ENCODE peak calls at places on chromosomes 11 and 22, in four cellular contexts. Y is neuronal stem cell, J is heart left ventricle, W is fibroblast of lung. D is an unnamed sample. For H3K27me3, the result is how much of the 10 kb centered on the place peaks cover.

GRCh38 chr22:35380537-35381423 is at the start of gene HMOX1:
- DNase-seq in W (peak), J (peak), Y (peak), D (peak)

GRCh38 chr11:29272019-29272654 is 744.7 kb downstream of the KCNA4 start:
- DNase-seq in J (no peak), W (peak), Y (no peak), D (peak)

GRCh38 chr22:38187413-38188212 is 6.0 kb upstream of the PLA2G6 start:
- DNase-seq in Y (no peak), J (no peak), W (no peak), D (peak)

GRCh38 chr11:75524576-75525432 is 937 bp downstream of the GDPD5 start:
- DNase-seq in W (peak), J (no peak), Y (peak), D (peak)

GRCh38 chr11:113690619-113691569 is 15.2 kb downstream of the TMPRSS5 start:
- DNase-seq in Y (peak), J (no peak), W (peak), D (peak)

GRCh38 chr11:19472679-19473078 is 231.9 kb upstream of the E2F8 start:
- DNase-seq in Y (no peak), W (no peak), J (no peak), D (no peak)

GRCh38 chr11:76801205-76801604 is 18.0 kb downstream of the TSKU start:
- DNase-seq in Y (no peak), J (no peak), W (no peak), D (no peak)

GRCh38 chr11:16778286-16778685 is 39.8 kb downstream of the C11orf58 start:
- DNase-seq in J (no peak), W (no peak), Y (no peak), D (no peak)

GRCh38 chr11:10456519-10456918 is 1.5 kb downstream of the AMPD3 start:
- DNase-seq in Y (no peak), J (no peak), W (no peak), D (no peak)

GRCh38 chr11:86869966-86870570 is 69.7 kb downstream of the PRSS23 start:
- DNase-seq in W (peak), Y (peak), J (peak), D (peak)

GRCh38 chr11:114340311-114341131 is 44.3 kb downstream of the NNMT start:
- DNase-seq in W (peak), Y (peak), J (peak), D (peak)

GRCh38 chr11:60809691-60810090 is 24.6 kb downstream of the MS4A10 start:
- DNase-seq in W (no peak), J (no peak), Y (no peak), D (no peak)

DNA sequence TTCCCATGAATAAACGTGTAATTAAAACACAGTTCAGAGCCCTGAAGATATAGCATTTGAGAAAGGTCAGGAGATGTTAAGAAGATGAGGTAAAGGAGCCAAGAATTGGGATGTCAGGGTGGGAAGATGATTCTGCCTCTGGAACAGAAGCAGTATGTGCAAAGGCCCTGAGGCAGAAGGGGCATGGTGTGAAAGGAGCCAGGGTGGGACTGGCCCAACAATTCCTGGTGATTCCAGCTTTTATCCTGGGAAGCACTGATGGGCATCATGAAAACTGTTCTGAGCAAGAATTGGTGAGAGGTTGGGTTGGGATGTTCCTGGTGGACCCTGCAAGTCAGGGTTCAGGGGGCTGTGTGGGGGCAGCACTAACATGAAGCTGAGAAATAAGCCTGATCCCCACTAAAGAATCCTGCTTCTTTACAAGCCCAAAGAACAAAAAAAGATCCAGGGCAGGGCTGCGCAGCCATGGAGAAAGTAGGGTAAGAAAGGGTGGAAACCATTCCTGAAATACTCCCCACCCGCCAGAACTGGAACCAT is 2.5 kb upstream of the FXYD6 start:
- DNase-seq in J (no peak), Y (no peak), W (no peak), D (no peak)
- H3K27me3 ChIP-seq in J (under half), Y (under half), W (under half), D (half or more)

GRCh38 chr11:24705474-24705873 is 208.6 kb downstream of the LUZP2 start:
- DNase-seq in Y (no peak), W (no peak), J (no peak), D (no peak)
- H3K27me3 ChIP-seq in Y (under half), W (under half), J (under half), D (under half)

GRCh38 chr11:45625611-45626010 is 39.8 kb downstream of the CHST1 start:
- DNase-seq in J (no peak), Y (no peak), W (no peak), D (no peak)
- H3K27me3 ChIP-seq in J (under half), Y (under half), W (under half), D (under half)

GRCh38 chr22:30073743-30074142 is 6.5 kb upstream of the HORMAD2 start:
- DNase-seq in Y (no peak), W (no peak), J (no peak), D (no peak)
- H3K27me3 ChIP-seq in Y (under half), W (under half), J (under half), D (under half)

DNA sequence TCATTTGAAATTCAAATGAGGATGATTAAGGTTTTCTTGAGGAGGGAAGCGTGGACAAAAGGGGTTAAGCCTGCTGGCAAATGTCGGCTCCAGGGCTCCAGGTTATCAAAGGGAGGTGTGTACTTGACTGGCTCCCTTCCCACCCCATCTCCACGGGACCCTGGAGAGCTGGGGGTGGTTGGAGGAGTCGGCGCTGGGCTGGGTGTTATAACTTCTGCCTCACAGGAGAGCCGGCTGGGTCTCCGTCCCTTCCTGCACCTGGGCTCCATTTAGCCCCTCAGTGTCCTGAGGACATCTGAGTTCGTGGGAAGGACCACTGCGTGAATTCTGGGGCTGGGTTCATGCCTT is 15.6 kb downstream of the POU2F3 start:
- DNase-seq in W (no peak), Y (no peak), J (no peak), D (no peak)
- H3K27me3 ChIP-seq in W (under half), Y (under half), J (under half), D (half or more)

DNA sequence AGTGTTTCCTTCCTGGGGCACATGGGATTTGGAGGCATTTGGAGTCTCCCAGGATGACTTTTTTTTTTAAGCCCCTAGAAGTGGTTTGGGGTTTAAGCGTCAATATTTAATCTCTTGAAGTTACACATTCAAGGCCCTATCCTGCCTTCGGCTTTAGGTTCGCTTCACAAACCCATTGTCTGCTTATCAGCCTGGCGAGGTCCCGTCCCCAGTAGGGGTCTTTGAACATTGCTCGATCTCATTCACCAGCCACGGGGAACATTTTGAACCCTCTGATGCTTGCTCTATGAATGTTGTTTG is 75.9 kb downstream of the KCNQ1 start:
- DNase-seq in J (no peak), W (no peak), Y (no peak), D (no peak)
- H3K27me3 ChIP-seq in J (under half), W (under half), Y (under half), D (under half)

GRCh38 chr22:37079158-37079557 is 27.6 kb downstream of the KCTD17 start:
- DNase-seq in Y (no peak), W (no peak), J (no peak), D (no peak)
- H3K27me3 ChIP-seq in Y (under half), W (under half), J (under half), D (under half)

GRCh38 chr22:26291940-26292666 is 122.8 kb downstream of the SEZ6L start:
- DNase-seq in J (no peak), W (no peak), Y (no peak), D (no peak)
- H3K27me3 ChIP-seq in J (under half), W (under half), Y (under half), D (under half)

DNA sequence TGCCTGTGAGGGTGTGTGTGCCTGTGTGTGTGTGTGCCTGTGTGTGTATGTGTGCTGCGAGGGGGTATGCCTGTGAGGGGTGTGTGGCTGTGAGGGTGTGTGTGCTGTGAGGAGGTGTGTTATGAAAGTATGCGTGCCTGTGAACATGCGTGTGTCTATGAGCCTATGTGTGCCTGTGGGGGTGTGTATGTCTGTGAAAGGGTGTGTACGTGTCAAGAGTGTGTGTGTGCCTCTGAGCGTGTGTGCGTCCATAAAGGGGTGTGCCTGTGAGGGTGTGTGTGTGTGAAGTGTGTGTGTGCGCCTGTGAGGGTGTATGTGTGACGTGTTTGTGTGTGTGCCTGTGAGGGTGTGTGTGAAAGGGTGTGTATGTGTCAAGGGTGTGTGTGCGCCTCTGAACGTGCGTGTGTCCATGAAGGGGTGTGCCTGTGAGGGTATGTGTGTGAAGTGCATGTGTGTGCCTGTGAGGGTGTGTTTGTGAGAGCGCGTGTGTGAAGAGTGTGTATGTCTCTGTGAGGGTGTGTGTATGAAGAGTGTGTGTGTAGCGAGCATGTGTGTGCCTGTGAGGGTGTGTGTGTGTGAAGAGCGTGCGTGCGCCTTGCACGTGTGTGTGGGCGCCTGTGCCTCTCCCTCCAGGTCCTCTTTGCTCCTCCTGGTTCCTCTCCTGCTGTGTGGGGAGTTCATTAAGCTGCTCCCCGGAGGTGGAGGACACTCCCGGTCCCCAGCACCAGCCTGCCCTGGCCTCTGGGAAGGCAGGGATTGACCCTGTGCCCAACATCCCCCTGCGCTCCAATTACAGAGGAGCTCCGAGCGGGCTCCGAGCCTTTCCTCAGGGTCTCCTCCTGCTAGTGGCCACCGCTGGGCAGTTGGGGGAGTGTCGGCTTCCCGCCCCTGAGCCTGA is 53.3 kb downstream of the CACNA1I start:
- DNase-seq in W (no peak), Y (no peak), J (no peak), D (no peak)
- H3K27me3 ChIP-seq in W (under half), Y (under half), J (under half), D (under half)

D was measured in PC-3.